ENCODE peak calls at places on chromosomes 5 and 9, in four cellular contexts. One of them, this sample, is unnamed.

GRCh38 chr5:69019665-69020064 is 74.1 kb upstream of the SLC30A5 start:
- DNase-seq in GM13976: no peak
- DNase-seq in AG04450: no peak
- DNase-seq in dorsolateral prefrontal cortex: no peak
- DNase-seq in this sample: no peak

GRCh38 chr5:69364414-69364813 is 4.9 kb downstream of the AK6 start:
- DNase-seq in GM13976: peak
- DNase-seq in AG04450: no peak
- DNase-seq in dorsolateral prefrontal cortex: no peak
- DNase-seq in this sample: no peak

GRCh38 chr5:65483474-65484346 is 2.0 kb upstream of the ADAMTS6 start:
- DNase-seq in GM13976: peak
- DNase-seq in AG04450: no peak
- DNase-seq in dorsolateral prefrontal cortex: no peak
- DNase-seq in this sample: no peak

GRCh38 chr5:160036243-160036642 is 27.3 kb downstream of the TTC1 start:
- DNase-seq in GM13976: no peak
- DNase-seq in AG04450: no peak
- DNase-seq in dorsolateral prefrontal cortex: no peak
- DNase-seq in this sample: no peak

GRCh38 chr9:88433583-88434240 is 45.5 kb downstream of the SPIN1 start:
- DNase-seq in GM13976: no peak
- DNase-seq in AG04450: no peak
- DNase-seq in dorsolateral prefrontal cortex: no peak
- DNase-seq in this sample: no peak

GRCh38 chr9:121222524-121223171 is 21.0 kb upstream of the RAB14 start:
- DNase-seq in GM13976: no peak
- DNase-seq in AG04450: no peak
- DNase-seq in dorsolateral prefrontal cortex: no peak
- DNase-seq in this sample: no peak

GRCh38 chr9:2597483-2597882 is 24.1 kb upstream of the VLDLR start:
- DNase-seq in GM13976: no peak
- DNase-seq in AG04450: no peak
- DNase-seq in dorsolateral prefrontal cortex: no peak
- DNase-seq in this sample: no peak

GRCh38 chr5:90379652-90380051 is 29.9 kb downstream of the CETN3 start:
- DNase-seq in GM13976: no peak
- DNase-seq in AG04450: no peak
- DNase-seq in dorsolateral prefrontal cortex: no peak
- DNase-seq in this sample: no peak

GRCh38 chr5:135824541-135825041 is 9.9 kb upstream of the SLC25A48 start:
- DNase-seq in GM13976: no peak
- DNase-seq in AG04450: no peak
- DNase-seq in dorsolateral prefrontal cortex: no peak
- DNase-seq in this sample: no peak

GRCh38 chr5:59174248-59174844 is 591.5 kb downstream of the RAB3C start:
- DNase-seq in GM13976: peak
- DNase-seq in AG04450: peak
- DNase-seq in dorsolateral prefrontal cortex: no peak
- DNase-seq in this sample: peak

GRCh38 chr5:54325610-54326311 is 15.4 kb upstream of the ARL15 start:
- DNase-seq in GM13976: no peak
- DNase-seq in AG04450: no peak
- DNase-seq in dorsolateral prefrontal cortex: no peak
- DNase-seq in this sample: no peak

GRCh38 chr9:97744710-97745708 is 47.9 kb upstream of the XPA start:
- DNase-seq in GM13976: no peak
- DNase-seq in AG04450: no peak
- DNase-seq in dorsolateral prefrontal cortex: no peak
- DNase-seq in this sample: no peak

GRCh38 chr9:134422301-134422700 is 96.0 kb downstream of the RXRA start:
- DNase-seq in GM13976: no peak
- DNase-seq in AG04450: no peak
- DNase-seq in dorsolateral prefrontal cortex: no peak
- DNase-seq in this sample: no peak

GRCh38 chr5:173152547-173152946 is 8.2 kb downstream of the BNIP1 start:
- DNase-seq in GM13976: no peak
- DNase-seq in AG04450: no peak
- DNase-seq in dorsolateral prefrontal cortex: no peak
- DNase-seq in this sample: no peak

GRCh38 chr5:60495644-60496520 is 204.1 kb downstream of the DEPDC1B start:
- DNase-seq in GM13976: no peak
- DNase-seq in AG04450: no peak
- DNase-seq in dorsolateral prefrontal cortex: peak
- DNase-seq in this sample: no peak

GRCh38 chr5:43780586-43780985 is 177.6 kb downstream of the NNT start:
- DNase-seq in GM13976: no peak
- DNase-seq in AG04450: no peak
- DNase-seq in dorsolateral prefrontal cortex: no peak
- DNase-seq in this sample: no peak

GRCh38 chr5:75335952-75336624 is 932 bp upstream of the HMGCR start:
- DNase-seq in GM13976: peak
- DNase-seq in AG04450: peak
- DNase-seq in dorsolateral prefrontal cortex: no peak
- DNase-seq in this sample: peak

GRCh38 chr9:131402738-131403492 is 9.0 kb downstream of the PRRC2B start:
- DNase-seq in GM13976: no peak
- DNase-seq in AG04450: peak
- DNase-seq in dorsolateral prefrontal cortex: peak
- DNase-seq in this sample: peak

GRCh38 chr9:132350861-132351315 is 3.9 kb downstream of the SETX start:
- DNase-seq in GM13976: peak
- DNase-seq in AG04450: no peak
- DNase-seq in dorsolateral prefrontal cortex: no peak
- DNase-seq in this sample: no peak

GRCh38 chr5:135063511-135064234 is 29.6 kb upstream of the PITX1 start:
- DNase-seq in GM13976: no peak
- DNase-seq in AG04450: no peak
- DNase-seq in dorsolateral prefrontal cortex: no peak
- DNase-seq in this sample: no peak

GRCh38 chr5:1647580-1647979 is 123.8 kb upstream of the LPCAT1 start:
- DNase-seq in GM13976: no peak
- DNase-seq in AG04450: no peak
- DNase-seq in dorsolateral prefrontal cortex: no peak
- DNase-seq in this sample: no peak

GRCh38 chr9:86176468-86176867 is 77.1 kb upstream of the GOLM1 start:
- DNase-seq in GM13976: no peak
- DNase-seq in AG04450: no peak
- DNase-seq in dorsolateral prefrontal cortex: no peak
- DNase-seq in this sample: no peak

GRCh38 chr5:71788794-71789193 is 69.7 kb downstream of the CARTPT start:
- DNase-seq in GM13976: no peak
- DNase-seq in AG04450: no peak
- DNase-seq in dorsolateral prefrontal cortex: no peak
- DNase-seq in this sample: no peak

GRCh38 chr5:13831236-13831810 is 113.2 kb downstream of the DNAH5 start:
- DNase-seq in GM13976: no peak
- DNase-seq in AG04450: peak
- DNase-seq in dorsolateral prefrontal cortex: peak
- DNase-seq in this sample: no peak

GRCh38 chr5:123700624-123701023 is 188.6 kb downstream of the CSNK1G3 start:
- DNase-seq in GM13976: no peak
- DNase-seq in AG04450: peak
- DNase-seq in dorsolateral prefrontal cortex: no peak
- DNase-seq in this sample: peak

DNA sequence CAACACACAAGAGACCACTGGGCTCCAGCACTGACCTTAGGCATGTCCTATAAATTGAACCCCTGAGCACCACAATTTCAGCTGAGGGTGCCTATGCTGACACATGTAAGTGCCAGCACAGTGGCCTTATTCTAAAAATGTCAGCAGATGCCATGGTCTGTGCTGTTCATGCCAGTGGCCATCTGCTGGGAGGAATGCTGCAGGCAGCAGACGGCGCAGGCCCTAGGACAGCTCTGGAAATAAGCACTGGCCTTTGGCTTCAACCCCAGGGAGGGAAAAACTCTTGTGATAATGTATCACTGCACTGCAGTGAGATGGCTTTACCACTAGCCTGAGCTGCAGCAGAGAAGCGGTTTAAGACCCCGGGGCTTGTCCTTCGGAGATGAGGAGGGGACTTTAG is 98.5 kb downstream of the SYK start:
- DNase-seq in GM13976: no peak
- DNase-seq in AG04450: no peak
- DNase-seq in dorsolateral prefrontal cortex: no peak
- DNase-seq in this sample: no peak
- TF ChIP-seq CTCF in GM13976: no peak
- TF ChIP-seq CTCF in AG04450: peak
- TF ChIP-seq CTCF in dorsolateral prefrontal cortex: no peak
- TF ChIP-seq CTCF in this sample: no peak

GRCh38 chr5:77398896-77399295 is 93.2 kb downstream of the WDR41 start:
- DNase-seq in GM13976: no peak
- DNase-seq in AG04450: no peak
- DNase-seq in dorsolateral prefrontal cortex: no peak
- DNase-seq in this sample: no peak

GRCh38 chr5:77396017-77396416 is 96.1 kb downstream of the WDR41 start:
- DNase-seq in GM13976: no peak
- DNase-seq in AG04450: no peak
- DNase-seq in dorsolateral prefrontal cortex: no peak
- DNase-seq in this sample: no peak

GRCh38 chr5:77400645-77401044 is 91.5 kb downstream of the WDR41 start:
- DNase-seq in GM13976: no peak
- DNase-seq in AG04450: no peak
- DNase-seq in dorsolateral prefrontal cortex: no peak
- DNase-seq in this sample: no peak

GRCh38 chr5:77398458-77398857 is 93.7 kb downstream of the WDR41 start:
- DNase-seq in GM13976: no peak
- DNase-seq in AG04450: no peak
- DNase-seq in dorsolateral prefrontal cortex: no peak
- DNase-seq in this sample: no peak

GRCh38 chr5:77397686-77398300 is 94.3 kb downstream of the WDR41 start:
- DNase-seq in GM13976: no peak
- DNase-seq in AG04450: no peak
- DNase-seq in dorsolateral prefrontal cortex: no peak
- DNase-seq in this sample: no peak
- TF ChIP-seq CTCF in GM13976: no peak
- TF ChIP-seq CTCF in AG04450: no peak
- TF ChIP-seq CTCF in dorsolateral prefrontal cortex: no peak
- TF ChIP-seq CTCF in this sample: no peak

GRCh38 chr5:73496984-73497457 is 1.2 kb upstream of the BTF3 start:
- DNase-seq in GM13976: peak
- DNase-seq in AG04450: peak
- DNase-seq in dorsolateral prefrontal cortex: no peak
- DNase-seq in this sample: no peak
- TF ChIP-seq CTCF in GM13976: no peak
- TF ChIP-seq CTCF in AG04450: peak
- TF ChIP-seq CTCF in dorsolateral prefrontal cortex: no peak
- TF ChIP-seq CTCF in this sample: peak

DNA sequence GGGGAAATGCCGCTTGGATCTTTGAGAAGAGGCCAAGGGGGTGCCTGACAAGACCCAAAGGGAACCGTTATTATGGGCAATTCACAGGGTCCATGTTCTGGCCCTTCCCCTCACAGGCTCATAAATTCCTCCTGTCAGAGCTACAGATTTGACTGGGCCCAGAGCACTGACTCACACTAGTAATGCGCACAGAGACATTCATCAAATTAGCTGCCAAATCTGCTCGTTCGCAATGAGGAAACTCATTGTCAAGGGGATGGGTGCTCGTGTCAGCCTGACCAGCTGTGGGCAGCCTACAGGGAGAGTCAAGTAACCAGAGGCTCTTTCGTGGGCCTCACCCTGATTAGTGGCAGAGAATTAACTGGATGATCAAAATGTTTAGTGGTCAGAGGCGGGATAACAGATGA is 377.4 kb downstream of the ACTL7B start:
- DNase-seq in GM13976: no peak
- DNase-seq in AG04450: peak
- DNase-seq in dorsolateral prefrontal cortex: peak
- DNase-seq in this sample: no peak
- TF ChIP-seq CTCF in GM13976: no peak
- TF ChIP-seq CTCF in AG04450: peak
- TF ChIP-seq CTCF in dorsolateral prefrontal cortex: no peak
- TF ChIP-seq CTCF in this sample: no peak

DNA sequence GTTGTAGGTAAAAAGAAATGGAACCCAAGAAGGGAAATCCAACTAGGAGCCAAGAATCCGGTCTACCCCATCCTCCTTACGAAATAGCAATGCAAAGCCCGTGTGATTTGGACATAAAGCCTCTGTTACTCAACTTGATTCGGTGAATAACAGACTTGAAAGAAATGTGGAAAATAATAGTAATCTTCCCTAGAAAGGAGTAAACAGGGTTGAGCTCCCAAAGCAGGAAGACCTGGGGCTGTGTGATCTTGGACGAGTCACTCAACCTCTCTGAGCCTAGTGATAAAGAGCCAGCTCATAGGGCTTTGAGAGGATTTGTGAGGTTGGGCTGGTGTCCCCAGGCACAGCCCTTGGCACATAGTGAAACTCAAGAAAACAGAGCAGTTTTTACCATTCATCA is 42.7 kb upstream of the IL17B start:
- DNase-seq in GM13976: no peak
- DNase-seq in AG04450: no peak
- DNase-seq in dorsolateral prefrontal cortex: no peak
- DNase-seq in this sample: no peak
- TF ChIP-seq CTCF in GM13976: no peak
- TF ChIP-seq CTCF in AG04450: no peak
- TF ChIP-seq CTCF in dorsolateral prefrontal cortex: no peak
- TF ChIP-seq CTCF in this sample: no peak